ENCODE peak calls at places on chromosomes 5 and 9, in seven cellular contexts. K is caudate nucleus; N is HS-27A; V is activated naive CD4-positive, alpha-beta T cell; S is lower leg skin; Z is germinal center; M is GM03348. E is an unnamed sample.
A peak's percentile ranks its signal among the peaks of the same experiment; 100 is the strongest.

GRCh38 chr9:89422151-89422918 is 75.6 kb downstream of the SEMA4D start:
- DNase-seq in K (no peak), N (no peak), V (no peak), S (no peak), Z (no peak), M (peak; percentile 50), E (peak; percentile 28)

GRCh38 chr9:14768561-14769234 is 46.2 kb upstream of the CER1 start:
- DNase-seq in K (no peak), N (no peak), V (no peak), S (no peak), Z (peak; percentile 4), M (peak; percentile 57), E (peak; percentile 22)

GRCh38 chr5:148290271-148291195 is 21.7 kb upstream of the SPINK7 start:
- DNase-seq in K (no peak), N (no peak), V (no peak), S (no peak), Z (no peak), M (peak; percentile 27), E (no peak)

GRCh38 chr5:72160959-72161358 is 53.7 kb downstream of the MAP1B start:
- DNase-seq in K (no peak), N (no peak), V (no peak), S (no peak), Z (no peak), M (no peak), E (no peak)

GRCh38 chr9:130936285-130937117 is 2.5 kb downstream of the FIBCD1 start:
- DNase-seq in K (no peak), N (peak; percentile 58), V (no peak), S (no peak), Z (no peak), M (peak; percentile 86), E (no peak)

GRCh38 chr5:151015974-151016587 is 4.3 kb upstream of the GPX3 start:
- DNase-seq in K (no peak), N (no peak), V (no peak), S (no peak), Z (no peak), M (no peak), E (no peak)

GRCh38 chr5:154652746-154653417 is 102.3 kb upstream of the LARP1 start:
- DNase-seq in K (no peak), N (no peak), V (no peak), S (no peak), Z (no peak), M (peak; percentile 39), E (no peak)

GRCh38 chr5:177478711-177479646 is 5.5 kb upstream of the DBN1 start:
- DNase-seq in K (no peak), N (no peak), V (no peak), S (peak; percentile 96), Z (no peak), M (peak; percentile 59), E (no peak)

GRCh38 chr9:13395086-13395485 is 115.6 kb upstream of the MPDZ start:
- DNase-seq in K (no peak), N (no peak), V (no peak), S (no peak), Z (no peak), M (no peak), E (no peak)

GRCh38 chr9:124122813-124123462 is 111.4 kb downstream of the LHX2 start:
- DNase-seq in K (no peak), N (no peak), V (no peak), S (no peak), Z (peak; percentile 53), M (peak; percentile 70), E (no peak)